ENCODE peak calls at places on chromosomes 5 and 9, in five cellular contexts. One of them, this sample, is unnamed.

GRCh38 chr5:67215592-67216471 is 19.2 kb upstream of the CD180 start:
- DNase-seq in OCI-LY7: peak
- DNase-seq in omental fat pad: no peak
- DNase-seq in mesothelial cell of epicardium: no peak
- DNase-seq in body of pancreas: peak
- DNase-seq in this sample: peak

GRCh38 chr9:18778846-18779245 is 254.2 kb downstream of the SAXO1 start:
- DNase-seq in omental fat pad: no peak
- DNase-seq in mesothelial cell of epicardium: no peak
- DNase-seq in body of pancreas: no peak
- DNase-seq in OCI-LY7: no peak
- DNase-seq in this sample: no peak

GRCh38 chr5:51882647-51883046 is 499.4 kb downstream of the ISL1 start:
- DNase-seq in omental fat pad: no peak
- DNase-seq in mesothelial cell of epicardium: no peak
- DNase-seq in body of pancreas: no peak
- DNase-seq in OCI-LY7: no peak
- DNase-seq in this sample: no peak

GRCh38 chr9:27545471-27545870 is 15.9 kb upstream of the MOB3B start:
- DNase-seq in body of pancreas: peak
- DNase-seq in OCI-LY7: no peak
- DNase-seq in omental fat pad: no peak
- DNase-seq in mesothelial cell of epicardium: no peak
- DNase-seq in this sample: no peak

GRCh38 chr9:76490249-76490990 is 31.4 kb downstream of the GCNT1 start:
- DNase-seq in omental fat pad: no peak
- DNase-seq in body of pancreas: no peak
- DNase-seq in OCI-LY7: no peak
- DNase-seq in mesothelial cell of epicardium: no peak
- DNase-seq in this sample: no peak

GRCh38 chr5:95543017-95543705 is 11.6 kb downstream of the SKIC3 start:
- DNase-seq in body of pancreas: no peak
- DNase-seq in OCI-LY7: no peak
- DNase-seq in omental fat pad: no peak
- DNase-seq in mesothelial cell of epicardium: no peak
- DNase-seq in this sample: no peak

GRCh38 chr9:126520453-126520852 is 93.3 kb upstream of the LMX1B start:
- DNase-seq in body of pancreas: no peak
- DNase-seq in omental fat pad: no peak
- DNase-seq in OCI-LY7: no peak
- DNase-seq in mesothelial cell of epicardium: no peak
- DNase-seq in this sample: no peak

GRCh38 chr5:131296213-131296672 is 32.4 kb downstream of the CDC42SE2 start:
- DNase-seq in OCI-LY7: no peak
- DNase-seq in mesothelial cell of epicardium: no peak
- DNase-seq in omental fat pad: no peak
- DNase-seq in body of pancreas: no peak
- DNase-seq in this sample: no peak

GRCh38 chr5:41921874-41922273 is 3.2 kb upstream of the FBXO4 start:
- DNase-seq in body of pancreas: no peak
- DNase-seq in OCI-LY7: no peak
- DNase-seq in mesothelial cell of epicardium: no peak
- DNase-seq in omental fat pad: no peak
- DNase-seq in this sample: no peak

GRCh38 chr5:54774281-54775171 is 210.9 kb downstream of the ESM1 start:
- DNase-seq in omental fat pad: peak
- DNase-seq in OCI-LY7: no peak
- DNase-seq in body of pancreas: no peak
- DNase-seq in mesothelial cell of epicardium: no peak
- DNase-seq in this sample: no peak

GRCh38 chr9:80839821-80840670 is 849.3 kb downstream of the TLE1 start:
- DNase-seq in OCI-LY7: no peak
- DNase-seq in body of pancreas: no peak
- DNase-seq in omental fat pad: no peak
- DNase-seq in mesothelial cell of epicardium: no peak
- DNase-seq in this sample: no peak

GRCh38 chr5:39906146-39906545 is 481.4 kb upstream of the DAB2 start:
- DNase-seq in OCI-LY7: no peak
- DNase-seq in body of pancreas: no peak
- DNase-seq in omental fat pad: no peak
- DNase-seq in mesothelial cell of epicardium: no peak
- DNase-seq in this sample: no peak

GRCh38 chr5:63854076-63854475 is 108.2 kb downstream of the HTR1A start:
- DNase-seq in OCI-LY7: no peak
- DNase-seq in omental fat pad: no peak
- DNase-seq in mesothelial cell of epicardium: no peak
- DNase-seq in body of pancreas: no peak
- DNase-seq in this sample: no peak

GRCh38 chr5:132134384-132134783 is 60.8 kb downstream of the CSF2 start:
- DNase-seq in omental fat pad: no peak
- DNase-seq in body of pancreas: no peak
- DNase-seq in mesothelial cell of epicardium: no peak
- DNase-seq in OCI-LY7: no peak
- DNase-seq in this sample: no peak

GRCh38 chr9:113508111-113508749 is 44.7 kb downstream of the RGS3 start:
- DNase-seq in omental fat pad: no peak
- DNase-seq in OCI-LY7: no peak
- DNase-seq in mesothelial cell of epicardium: no peak
- DNase-seq in body of pancreas: peak
- DNase-seq in this sample: no peak

GRCh38 chr5:127685662-127686061 is 17.5 kb upstream of the CCDC192 start:
- DNase-seq in OCI-LY7: no peak
- DNase-seq in mesothelial cell of epicardium: no peak
- DNase-seq in omental fat pad: no peak
- DNase-seq in body of pancreas: no peak
- DNase-seq in this sample: no peak

GRCh38 chr5:150454492-150455229 is 5.1 kb upstream of the RPS14 start:
- DNase-seq in body of pancreas: no peak
- DNase-seq in omental fat pad: no peak
- DNase-seq in mesothelial cell of epicardium: no peak
- DNase-seq in OCI-LY7: no peak
- DNase-seq in this sample: no peak

GRCh38 chr5:150457562-150458240 is 8.2 kb upstream of the RPS14 start:
- DNase-seq in mesothelial cell of epicardium: no peak
- DNase-seq in omental fat pad: no peak
- DNase-seq in body of pancreas: no peak
- DNase-seq in OCI-LY7: peak
- DNase-seq in this sample: no peak

GRCh38 chr5:150458819-150459557 is 9.4 kb upstream of the RPS14 start:
- DNase-seq in OCI-LY7: peak
- DNase-seq in mesothelial cell of epicardium: peak
- DNase-seq in omental fat pad: peak
- DNase-seq in body of pancreas: peak
- DNase-seq in this sample: peak

GRCh38 chr5:150460781-150461180 is 11.2 kb upstream of the RPS14 start:
- DNase-seq in OCI-LY7: no peak
- DNase-seq in omental fat pad: no peak
- DNase-seq in body of pancreas: no peak
- DNase-seq in mesothelial cell of epicardium: no peak
- DNase-seq in this sample: no peak

GRCh38 chr5:150457112-150457511 is 7.6 kb upstream of the RPS14 start:
- DNase-seq in OCI-LY7: peak
- DNase-seq in mesothelial cell of epicardium: no peak
- DNase-seq in body of pancreas: no peak
- DNase-seq in omental fat pad: no peak
- DNase-seq in this sample: no peak
- TF ChIP-seq CTCF in OCI-LY7: no peak
- TF ChIP-seq CTCF in mesothelial cell of epicardium: no peak
- TF ChIP-seq CTCF in body of pancreas: no peak
- TF ChIP-seq CTCF in omental fat pad: no peak
- TF ChIP-seq CTCF in this sample: no peak

DNA sequence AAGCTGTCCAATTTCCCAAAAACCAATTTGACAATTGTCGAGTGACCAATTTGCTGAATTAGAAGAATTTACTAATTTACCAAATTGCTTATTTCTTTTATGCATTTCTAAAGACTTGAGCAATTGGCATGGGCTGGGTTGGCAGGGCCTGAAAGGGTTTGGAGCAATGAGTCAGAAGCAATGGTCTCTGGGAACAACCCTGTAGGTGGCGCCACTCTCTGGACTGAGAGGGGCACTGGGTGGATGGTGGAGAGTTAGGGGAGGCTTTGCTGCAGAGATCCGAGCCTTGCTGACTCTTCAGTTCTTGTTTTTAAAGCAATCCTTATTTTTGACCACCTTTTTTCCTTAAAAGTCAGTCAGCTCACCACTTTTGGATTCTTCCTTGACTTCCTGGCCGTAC is 71.5 kb upstream of the RPS23 start:
- DNase-seq in omental fat pad: no peak
- DNase-seq in body of pancreas: no peak
- DNase-seq in mesothelial cell of epicardium: no peak
- DNase-seq in OCI-LY7: peak
- DNase-seq in this sample: peak
- TF ChIP-seq CTCF in omental fat pad: no peak
- TF ChIP-seq CTCF in body of pancreas: no peak
- TF ChIP-seq CTCF in mesothelial cell of epicardium: no peak
- TF ChIP-seq CTCF in OCI-LY7: peak
- TF ChIP-seq CTCF in this sample: peak

GRCh38 chr5:580436-580835 is 31.7 kb upstream of the CEP72 start:
- DNase-seq in body of pancreas: no peak
- DNase-seq in mesothelial cell of epicardium: peak
- DNase-seq in OCI-LY7: no peak
- DNase-seq in omental fat pad: no peak
- DNase-seq in this sample: no peak

GRCh38 chr5:582936-583635 is 29.1 kb upstream of the CEP72 start:
- DNase-seq in mesothelial cell of epicardium: peak
- DNase-seq in body of pancreas: no peak
- DNase-seq in omental fat pad: no peak
- DNase-seq in OCI-LY7: no peak
- DNase-seq in this sample: no peak

GRCh38 chr5:581941-582340 is 30.2 kb upstream of the CEP72 start:
- DNase-seq in omental fat pad: no peak
- DNase-seq in OCI-LY7: no peak
- DNase-seq in body of pancreas: no peak
- DNase-seq in mesothelial cell of epicardium: peak
- DNase-seq in this sample: no peak

GRCh38 chr5:579746-580366 is 32.3 kb upstream of the CEP72 start:
- DNase-seq in omental fat pad: no peak
- DNase-seq in OCI-LY7: no peak
- DNase-seq in body of pancreas: no peak
- DNase-seq in mesothelial cell of epicardium: peak
- DNase-seq in this sample: no peak

DNA sequence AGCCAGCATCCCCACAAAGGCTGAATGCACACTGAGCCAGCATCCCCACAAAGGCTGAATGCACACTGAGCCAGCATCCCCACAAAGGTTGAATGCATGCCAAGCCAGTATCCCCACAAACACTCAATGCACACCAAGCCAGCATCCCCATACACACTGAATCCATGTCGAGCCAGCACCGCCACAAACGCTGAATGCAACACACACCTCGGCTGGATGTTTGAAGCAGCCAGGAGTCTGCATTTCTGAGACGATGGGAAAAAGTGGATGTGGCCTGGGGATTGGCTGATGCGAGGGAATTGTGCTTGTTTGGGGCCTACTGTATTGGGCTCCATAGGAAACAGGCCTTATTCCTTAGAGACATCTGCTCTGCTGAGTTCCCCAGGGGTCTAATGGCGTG is 30.9 kb upstream of the CEP72 start:
- DNase-seq in body of pancreas: no peak
- DNase-seq in OCI-LY7: no peak
- DNase-seq in omental fat pad: no peak
- DNase-seq in mesothelial cell of epicardium: peak
- DNase-seq in this sample: no peak
- TF ChIP-seq CTCF in body of pancreas: no peak
- TF ChIP-seq CTCF in OCI-LY7: no peak
- TF ChIP-seq CTCF in omental fat pad: no peak
- TF ChIP-seq CTCF in mesothelial cell of epicardium: no peak
- TF ChIP-seq CTCF in this sample: no peak

GRCh38 chr9:22228542-22228941 is 218.1 kb upstream of the DMRTA1 start:
- DNase-seq in OCI-LY7: no peak
- DNase-seq in body of pancreas: no peak
- DNase-seq in mesothelial cell of epicardium: no peak
- DNase-seq in omental fat pad: no peak
- DNase-seq in this sample: no peak
- TF ChIP-seq CTCF in OCI-LY7: peak
- TF ChIP-seq CTCF in body of pancreas: no peak
- TF ChIP-seq CTCF in mesothelial cell of epicardium: no peak
- TF ChIP-seq CTCF in omental fat pad: no peak
- TF ChIP-seq CTCF in this sample: no peak

DNA sequence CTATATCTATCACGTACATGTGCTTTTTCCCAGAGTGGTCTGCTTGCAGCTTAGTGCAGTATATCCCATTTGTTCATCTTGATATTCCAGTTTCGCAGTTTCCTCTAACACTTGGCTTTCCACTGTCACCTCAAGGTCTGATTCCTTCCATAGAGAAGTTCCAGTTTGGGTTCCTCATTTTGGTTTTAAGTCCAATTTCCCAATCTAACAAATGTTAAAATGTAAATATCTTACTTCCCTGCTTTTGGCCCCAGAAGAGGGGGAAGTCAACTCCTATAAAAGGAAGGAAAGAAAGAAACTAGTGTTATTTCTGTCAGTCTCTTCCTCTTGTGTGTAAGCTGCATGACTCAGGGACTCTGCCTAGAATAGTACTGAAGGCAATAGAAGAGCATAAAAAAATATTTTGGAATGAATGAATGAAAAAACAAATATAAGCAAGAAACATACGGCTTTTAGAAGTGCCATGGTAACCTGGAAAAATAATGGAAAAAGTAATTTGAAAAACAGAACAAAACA is 127.5 kb upstream of the CCNG1 start:
- DNase-seq in omental fat pad: no peak
- DNase-seq in OCI-LY7: no peak
- DNase-seq in mesothelial cell of epicardium: no peak
- DNase-seq in body of pancreas: no peak
- DNase-seq in this sample: no peak
- TF ChIP-seq CTCF in omental fat pad: no peak
- TF ChIP-seq CTCF in OCI-LY7: no peak
- TF ChIP-seq CTCF in mesothelial cell of epicardium: no peak
- TF ChIP-seq CTCF in body of pancreas: no peak
- TF ChIP-seq CTCF in this sample: no peak